ENCODE peak calls at places on chromosomes 16 and 17, in seven cellular contexts. V, Z, R, N, D, A and W are unnamed samples.

GRCh38 chr16:85570735-85571562 is 42.2 kb upstream of the GSE1 start:
- DNase-seq in V (no peak), Z (no peak), R (no peak), N (no peak), D (peak; percentile 42), A (peak; percentile 86), W (peak; percentile 91)

GRCh38 chr16:67537270-67537635 is 8.6 kb downstream of the RIPOR1 start:
- DNase-seq in V (no peak), Z (no peak), R (peak; percentile 40), N (peak; percentile 57), D (no peak), A (peak; percentile 76), W (peak; percentile 76)

GRCh38 chr17:72121164-72122001 is 563 bp downstream of the SOX9 start:
- DNase-seq in V (peak; percentile 64), Z (no peak), R (no peak), N (peak; percentile 70), D (no peak), A (peak; percentile 49), W (peak; percentile 58)

GRCh38 chr16:50692999-50693781 is at the start of gene NOD2:
- DNase-seq in V (peak; percentile 10), Z (no peak), R (peak; percentile 35), N (no peak), D (no peak), A (peak; percentile 80), W (peak; percentile 80)

GRCh38 chr17:31488264-31488981 is 96.9 kb downstream of the RAB11FIP4 start:
- DNase-seq in V (no peak), Z (no peak), R (no peak), N (no peak), D (no peak), A (no peak), W (no peak)

GRCh38 chr16:84434800-84435199 is 66.5 kb downstream of the ATP2C2 start:
- DNase-seq in V (no peak), Z (no peak), R (no peak), N (no peak), D (no peak), A (no peak), W (no peak)

GRCh38 chr16:54265558-54266213 is 20.9 kb downstream of the IRX3 start:
- DNase-seq in V (no peak), Z (no peak), R (no peak), N (no peak), D (no peak), A (no peak), W (no peak)

GRCh38 chr16:85613609-85614337 is 651 bp downstream of the GSE1 start:
- DNase-seq in V (peak; percentile 58), Z (no peak), R (no peak), N (no peak), D (peak; percentile 49), A (peak; percentile 70), W (no peak)

GRCh38 chr17:4635823-4636375 is 5.6 kb downstream of the ALOX15 start:
- DNase-seq in V (no peak), Z (no peak), R (no peak), N (no peak), D (no peak), A (peak; percentile 70), W (peak; percentile 59)

GRCh38 chr17:72119963-72120877 is 600 bp upstream of the SOX9 start:
- DNase-seq in V (no peak), Z (peak; percentile 64), R (no peak), N (peak; percentile 77), D (peak; percentile 23), A (peak; percentile 35), W (peak; percentile 39)

GRCh38 chr17:45675012-45675411 is 109.1 kb upstream of the CRHR1 start:
- DNase-seq in V (no peak), Z (no peak), R (no peak), N (no peak), D (no peak), A (no peak), W (no peak)

GRCh38 chr16:19017179-19017578 is 33.4 kb downstream of the TMC7 start:
- DNase-seq in V (no peak), Z (no peak), R (no peak), N (no peak), D (no peak), A (no peak), W (no peak)

GRCh38 chr16:19008770-19009169 is 25.0 kb downstream of the TMC7 start:
- DNase-seq in V (no peak), Z (no peak), R (no peak), N (peak; percentile 22), D (no peak), A (no peak), W (no peak)

GRCh38 chr16:19011169-19011731 is 27.5 kb downstream of the TMC7 start:
- DNase-seq in V (no peak), Z (no peak), R (no peak), N (no peak), D (no peak), A (no peak), W (no peak)

DNA sequence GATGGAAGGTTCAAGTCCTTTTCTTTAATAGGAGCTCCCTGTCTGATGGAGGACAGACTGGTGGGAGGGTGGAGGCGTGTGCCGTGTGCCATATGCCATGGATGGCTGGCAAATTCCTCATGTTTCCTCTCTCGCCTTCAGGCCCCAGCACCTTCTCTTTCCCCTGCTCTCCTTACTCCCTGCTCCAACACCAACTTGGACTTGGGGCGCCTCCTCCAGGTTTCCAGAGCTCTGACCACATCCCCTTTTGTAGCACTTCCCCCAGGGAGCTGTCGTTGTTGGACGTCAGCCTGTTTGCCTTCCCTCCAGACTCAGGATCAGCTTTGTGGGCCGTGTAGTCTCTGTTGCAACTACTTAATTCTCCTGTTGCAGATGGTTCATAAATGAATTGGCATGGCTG is 30.7 kb downstream of the TMC7 start:
- DNase-seq in V (peak; percentile 73), Z (no peak), R (no peak), N (peak; percentile 25), D (no peak), A (no peak), W (no peak)
- TF ChIP-seq CTCF in V (peak; percentile 23), Z (no peak), R (no peak), N (no peak), D (no peak), A (no peak), W (no peak)

GRCh38 chr17:65659512-65659911 is 98.1 kb upstream of the AXIN2 start:
- DNase-seq in V (no peak), Z (no peak), R (no peak), N (no peak), D (no peak), A (no peak), W (no peak)

GRCh38 chr17:65660947-65661346 is 99.5 kb upstream of the AXIN2 start:
- DNase-seq in V (peak; percentile 47), Z (no peak), R (no peak), N (peak; percentile 70), D (no peak), A (no peak), W (no peak)

GRCh38 chr17:65660078-65660477 is 98.6 kb upstream of the AXIN2 start:
- DNase-seq in V (no peak), Z (no peak), R (no peak), N (no peak), D (no peak), A (no peak), W (no peak)

GRCh38 chr17:65657251-65657828 is 95.9 kb upstream of the AXIN2 start:
- DNase-seq in V (no peak), Z (no peak), R (no peak), N (no peak), D (no peak), A (no peak), W (no peak)

GRCh38 chr17:65656390-65657250 is 95.2 kb upstream of the AXIN2 start:
- DNase-seq in V (peak; percentile 20), Z (no peak), R (no peak), N (peak; percentile 24), D (no peak), A (peak; percentile 43), W (peak; percentile 26)
- TF ChIP-seq CTCF in V (no peak), Z (no peak), R (no peak), N (no peak), D (no peak), A (no peak), W (no peak)

DNA sequence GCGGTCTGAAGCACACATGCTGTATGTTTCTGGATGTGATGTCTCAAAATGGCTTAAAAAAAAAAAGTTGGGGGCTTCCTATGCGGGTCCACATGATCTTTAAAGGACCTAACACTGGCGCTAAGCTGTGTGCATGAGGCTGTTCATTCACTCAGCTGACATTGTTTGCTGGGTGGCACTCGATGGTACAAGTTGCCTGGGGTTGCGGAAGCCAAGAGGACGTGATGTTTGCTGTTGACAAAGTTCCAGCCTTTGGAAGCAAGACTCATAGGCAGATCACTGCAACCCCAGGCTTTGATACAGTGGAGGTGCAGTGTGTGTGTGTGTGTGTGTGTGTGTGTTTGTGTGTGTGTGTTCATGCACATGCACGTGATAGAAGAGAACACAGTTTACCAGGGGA is 29.5 kb upstream of the DNAI2 start:
- DNase-seq in V (no peak), Z (no peak), R (no peak), N (no peak), D (no peak), A (no peak), W (no peak)
- TF ChIP-seq CTCF in V (no peak), Z (no peak), R (no peak), N (no peak), D (no peak), A (no peak), W (no peak)

DNA sequence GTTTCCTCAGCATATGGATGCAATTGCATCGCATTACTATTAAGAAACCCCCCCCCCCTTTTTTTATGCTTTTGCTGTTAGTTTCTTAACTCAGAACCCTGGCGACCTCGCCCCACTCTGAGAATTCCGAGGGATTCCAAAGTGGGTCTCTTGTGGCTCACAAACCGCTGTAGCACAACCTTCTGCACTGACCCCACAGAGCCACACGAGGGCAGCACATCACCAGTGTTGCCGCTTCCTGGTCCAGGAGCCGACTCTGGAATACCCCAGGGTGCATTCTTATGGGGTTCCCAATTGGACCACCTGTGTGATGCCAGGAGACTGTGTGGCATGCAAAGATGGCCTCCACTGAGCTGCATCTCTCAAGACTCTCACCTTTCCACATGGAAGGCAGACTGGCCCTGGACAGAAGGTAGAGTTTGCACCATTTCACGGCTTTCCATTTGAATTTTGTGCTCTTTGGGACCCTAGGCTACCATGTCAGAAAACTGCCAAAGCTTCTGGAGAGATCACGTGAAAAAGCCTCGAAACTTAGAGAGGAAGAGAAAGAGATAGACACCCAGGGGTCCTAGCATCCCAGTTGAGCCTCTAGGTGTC is 432.7 kb upstream of the ASIC2 start:
- DNase-seq in V (peak; percentile 43), Z (no peak), R (no peak), N (peak; percentile 34), D (no peak), A (peak; percentile 47), W (peak; percentile 38)
- TF ChIP-seq CTCF in V (peak; percentile 52), Z (no peak), R (no peak), N (peak; percentile 72), D (no peak), A (peak; percentile 80), W (peak; percentile 82)

DNA sequence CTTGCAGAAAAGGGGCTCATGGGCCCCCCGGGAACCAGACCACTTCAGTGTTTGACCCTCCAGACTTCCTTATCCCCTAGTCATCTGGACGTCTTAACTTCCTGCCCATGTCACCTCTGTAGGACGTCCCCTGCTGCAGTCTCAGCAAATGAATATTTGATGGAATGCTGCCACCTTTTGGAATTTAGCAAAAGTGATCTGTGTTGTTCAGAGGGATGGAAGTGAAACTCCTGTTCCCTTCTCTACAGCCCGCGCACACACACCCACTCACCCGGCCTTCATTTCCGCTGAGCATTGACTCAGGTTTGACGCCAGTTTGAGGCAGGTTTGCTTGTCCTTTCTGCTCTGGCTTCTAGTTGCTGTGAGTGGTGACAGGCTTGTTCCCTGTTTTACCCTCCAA is 507.2 kb upstream of the EEF2KMT start:
- DNase-seq in V (peak; percentile 53), Z (peak; percentile 8), R (no peak), N (no peak), D (no peak), A (no peak), W (no peak)
- TF ChIP-seq CTCF in V (peak; percentile 23), Z (peak; percentile 28), R (no peak), N (no peak), D (no peak), A (no peak), W (no peak)

GRCh38 chr16:25106567-25107465 is 4.7 kb upstream of the LCMT1 start:
- DNase-seq in V (peak; percentile 90), Z (peak; percentile 79), R (peak; percentile 55), N (peak; percentile 86), D (peak; percentile 90), A (peak; percentile 95), W (peak; percentile 92)
- TF ChIP-seq CTCF in V (no peak), Z (peak; percentile 70), R (peak; percentile 54), N (no peak), D (peak; percentile 17), A (peak; percentile 59), W (peak; percentile 65)